ENCODE peak calls at places on chromosomes 3 and 15, in nine cellular contexts. W is Caco-2; R is CD8-positive, alpha-beta T cell; O is hippocampal formation; U is C1 segment of cervical spinal cord; N is non-pigmented ciliary epithelial cell; C is PC-9; Y is lung; X is astrocyte of the hippocampus. K is an unnamed sample.
A peak's percentile ranks its signal among the peaks of the same experiment; 100 is the strongest.

GRCh38 chr15:80709542-80709941 is 14.4 kb downstream of the ABHD17C start:
- DNase-seq in W (peak; percentile 62), R (no peak), O (no peak), U (no peak), N (no peak), C (peak; percentile 76), Y (peak; percentile 75), X (no peak), K (no peak)

GRCh38 chr3:14531856-14532395 is 8.2 kb downstream of the GRIP2 start:
- DNase-seq in W (no peak), R (no peak), O (no peak), U (no peak), N (no peak), C (no peak), Y (no peak), X (no peak), K (no peak)

GRCh38 chr3:1365528-1365927 is 272.7 kb downstream of the CNTN6 start:
- DNase-seq in W (no peak), R (no peak), O (no peak), U (no peak), N (no peak), C (no peak), Y (no peak), X (no peak), K (no peak)

GRCh38 chr3:72969766-72970165 is 26.8 kb upstream of the PPP4R2 start:
- DNase-seq in W (no peak), R (no peak), O (no peak), U (no peak), N (no peak), C (no peak), Y (no peak), X (no peak), K (no peak)

GRCh38 chr3:65483475-65483874 is 555.2 kb downstream of the MAGI1 start:
- DNase-seq in W (no peak), R (no peak), O (peak; percentile 23), U (peak; percentile 29), N (no peak), C (peak; percentile 40), Y (peak; percentile 67), X (peak; percentile 41), K (peak; percentile 70)

GRCh38 chr3:134600685-134601502 is 49.9 kb downstream of the KY start:
- DNase-seq in W (peak; percentile 50), R (peak; percentile 30), O (peak; percentile 67), U (peak; percentile 37), N (no peak), C (no peak), Y (peak; percentile 69), X (peak; percentile 89), K (peak; percentile 78)

GRCh38 chr15:68537506-68537905 is 41.3 kb upstream of the CORO2B start:
- DNase-seq in W (no peak), R (no peak), O (no peak), U (no peak), N (no peak), C (no peak), Y (no peak), X (no peak), K (no peak)

GRCh38 chr3:150410311-150411105 is 2.4 kb downstream of the TSC22D2 start:
- DNase-seq in W (no peak), R (peak; percentile 10), O (no peak), U (peak; percentile 63), N (no peak), C (no peak), Y (peak; percentile 44), X (no peak), K (peak; percentile 34)

GRCh38 chr15:73704869-73705645 is 20.9 kb downstream of the CD276 start:
- DNase-seq in W (peak; percentile 74), R (peak; percentile 37), O (no peak), U (no peak), N (no peak), C (no peak), Y (peak; percentile 67), X (peak; percentile 73), K (peak; percentile 34)

GRCh38 chr3:13345772-13346171 is 74.3 kb downstream of the NUP210 start:
- DNase-seq in W (no peak), R (no peak), O (no peak), U (no peak), N (no peak), C (no peak), Y (no peak), X (no peak), K (no peak)

GRCh38 chr3:174398761-174399160 is 460.4 kb upstream of the NAALADL2 start:
- DNase-seq in W (no peak), R (no peak), O (no peak), U (no peak), N (no peak), C (no peak), Y (no peak), X (no peak), K (no peak)

GRCh38 chr3:98003306-98003969 is 31.2 kb upstream of the RIOX2 start:
- DNase-seq in W (no peak), R (no peak), O (no peak), U (no peak), N (no peak), C (no peak), Y (no peak), X (no peak), K (no peak)

GRCh38 chr3:167863811-167864558 is 128.5 kb downstream of the SERPINI1 start:
- DNase-seq in W (no peak), R (no peak), O (no peak), U (no peak), N (no peak), C (no peak), Y (no peak), X (no peak), K (no peak)

GRCh38 chr15:71357967-71358366 is 242.7 kb downstream of the THSD4 start:
- DNase-seq in W (no peak), R (no peak), O (no peak), U (no peak), N (no peak), C (no peak), Y (no peak), X (no peak), K (no peak)

GRCh38 chr15:63564093-63564492 is 33.1 kb upstream of the FBXL22 start:
- DNase-seq in W (no peak), R (no peak), O (no peak), U (no peak), N (no peak), C (no peak), Y (no peak), X (no peak), K (no peak)

GRCh38 chr3:178300441-178300959 is 235.7 kb upstream of the KCNMB2 start:
- DNase-seq in W (no peak), R (no peak), O (no peak), U (no peak), N (no peak), C (no peak), Y (no peak), X (peak; percentile 21), K (no peak)

GRCh38 chr15:51621917-51622268 is 678 bp downstream of the DMXL2 start:
- DNase-seq in W (peak; percentile 46), R (peak; percentile 7), O (peak; percentile 44), U (peak; percentile 61), N (no peak), C (no peak), Y (peak; percentile 49), X (peak; percentile 76), K (peak; percentile 42)

GRCh38 chr3:38534180-38534579 is 38.0 kb downstream of the EXOG start:
- DNase-seq in W (no peak), R (no peak), O (no peak), U (no peak), N (no peak), C (no peak), Y (no peak), X (no peak), K (no peak)

GRCh38 chr3:42914771-42915515 is 9.0 kb downstream of the ZNF662 start:
- DNase-seq in W (no peak), R (no peak), O (no peak), U (no peak), N (no peak), C (no peak), Y (no peak), X (peak; percentile 10), K (no peak)

GRCh38 chr3:185330644-185331043 is 32.3 kb upstream of the MAP3K13 start:
- DNase-seq in W (no peak), R (no peak), O (no peak), U (no peak), N (no peak), C (peak; percentile 61), Y (no peak), X (no peak), K (no peak)

GRCh38 chr3:100089802-100090668 is 24.3 kb downstream of the FILIP1L start:
- DNase-seq in W (peak; percentile 57), R (no peak), O (no peak), U (no peak), N (no peak), C (peak; percentile 63), Y (no peak), X (peak; percentile 61), K (no peak)

GRCh38 chr15:98803228-98804056 is 155.1 kb downstream of the IGF1R start:
- DNase-seq in W (no peak), R (no peak), O (no peak), U (no peak), N (peak; percentile 34), C (peak; percentile 77), Y (no peak), X (peak; percentile 41), K (no peak)

GRCh38 chr3:7029562-7029961 is 168.6 kb downstream of the GRM7 start:
- DNase-seq in W (no peak), R (no peak), O (no peak), U (no peak), N (no peak), C (no peak), Y (no peak), X (no peak), K (no peak)

K was measured in midbrain.